ENCODE peak calls at places on chromosomes 1 and 21, in eight cellular contexts. J is nephron progenitor cell, P is K562, A is left lung, R is AG09309, D is fibroblast of pulmonary artery, X is endothelial cell, M is HFF-Myc. W is an unnamed sample.

GRCh38 chr1:2136836-2137235 is 57.7 kb downstream of the FAAP20 start:
- DNase-seq in J (no peak), P (no peak), A (peak), R (no peak), D (no peak), X (no peak), M (no peak), W (no peak)

GRCh38 chr1:202216691-202217090 is 23.1 kb downstream of the LGR6 start:
- DNase-seq in J (no peak), P (no peak), A (no peak), R (no peak), D (no peak), X (no peak), M (no peak), W (no peak)

GRCh38 chr1:43668956-43669355 is 19.0 kb downstream of the KDM4A start:
- DNase-seq in J (no peak), P (no peak), A (no peak), R (no peak), D (peak), X (no peak), M (no peak), W (peak)

GRCh38 chr1:209389258-209389657 is 194.3 kb upstream of the CAMK1G start:
- DNase-seq in J (no peak), P (no peak), A (no peak), R (no peak), D (peak), X (no peak), M (peak), W (peak)

GRCh38 chr1:53545663-53546408 is 86.6 kb downstream of the DMRTB1 start:
- DNase-seq in J (peak), P (no peak), A (peak), R (no peak), D (no peak), X (no peak), M (no peak), W (peak)

GRCh38 chr1:54407957-54408700 is 1.9 kb upstream of the SSBP3 start:
- DNase-seq in J (no peak), P (peak), A (no peak), R (peak), D (peak), X (no peak), M (peak), W (peak)

GRCh38 chr1:40876436-40876761 is 14.2 kb upstream of the CITED4 start:
- DNase-seq in J (no peak), P (peak), A (no peak), R (no peak), D (no peak), X (no peak), M (no peak), W (no peak)

GRCh38 chr1:174700314-174700713 is 252.6 kb downstream of the GPR52 start:
- DNase-seq in J (no peak), P (no peak), A (no peak), R (no peak), D (no peak), X (no peak), M (no peak), W (no peak)

GRCh38 chr1:206905295-206906164 is 8.3 kb downstream of the IL24 start:
- DNase-seq in J (no peak), P (no peak), A (no peak), R (peak), D (peak), X (no peak), M (peak), W (peak)

GRCh38 chr1:3510136-3510955 is 55.9 kb downstream of the ARHGEF16 start:
- DNase-seq in J (no peak), P (no peak), A (no peak), R (no peak), D (no peak), X (no peak), M (no peak), W (no peak)

DNA sequence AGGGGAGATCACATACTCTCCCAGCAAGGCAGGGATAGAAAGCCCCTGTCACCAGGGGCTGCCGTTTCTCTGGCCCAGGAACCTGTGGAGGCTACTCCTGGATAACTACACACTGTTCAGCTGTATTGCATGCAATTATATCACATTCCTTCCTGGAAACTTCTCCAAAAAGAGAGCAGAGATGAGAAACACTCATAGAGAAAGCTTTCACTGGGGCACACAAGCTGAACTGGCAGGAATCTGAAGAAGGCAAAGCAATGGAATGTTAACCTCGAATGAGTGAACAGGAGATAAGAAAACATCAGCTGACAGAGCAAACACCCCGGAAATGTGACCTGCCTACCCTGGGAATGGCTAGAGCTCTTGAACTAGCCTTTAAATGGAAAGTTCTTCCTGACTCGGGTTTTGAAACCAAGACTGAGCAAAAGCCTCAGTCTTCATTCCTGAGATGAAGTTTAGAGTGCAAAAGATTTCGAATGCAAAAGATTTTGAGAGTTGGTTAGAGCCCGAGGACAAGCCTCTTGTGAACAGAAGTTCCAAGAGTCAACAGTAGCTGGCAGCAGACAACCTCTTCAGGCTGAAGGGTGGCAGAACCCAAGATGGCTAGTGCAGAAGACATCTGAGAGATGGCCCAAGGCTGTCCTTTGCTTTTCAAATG is 32.3 kb downstream of the CCN1 start:
- DNase-seq in J (no peak), P (peak), A (no peak), R (peak), D (peak), X (no peak), M (no peak), W (peak)
- TF ChIP-seq CTCF in J (peak), P (peak), A (no peak), R (peak), D (peak), X (no peak), M (peak), W (peak)

DNA sequence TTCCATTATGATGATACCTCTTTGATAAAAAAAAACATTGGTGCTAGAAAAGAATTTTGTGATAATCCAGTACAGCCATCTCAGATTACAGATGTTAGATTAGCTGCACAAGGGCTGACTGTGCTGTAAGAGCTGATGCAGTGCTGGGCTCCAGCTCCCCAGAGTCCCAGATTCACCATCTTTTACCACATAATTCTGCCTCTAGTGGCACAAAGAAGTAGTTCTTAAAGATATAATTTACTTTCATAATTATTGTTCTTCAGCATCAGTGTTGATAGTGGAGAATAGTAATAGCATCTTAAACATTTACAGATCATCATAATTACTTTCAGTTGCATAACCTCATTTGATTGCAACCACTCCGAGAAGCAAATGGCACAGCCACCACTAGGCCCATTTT is 262.1 kb downstream of the BRINP2 start:
- DNase-seq in J (no peak), P (no peak), A (no peak), R (no peak), D (peak), X (no peak), M (no peak), W (peak)
- TF ChIP-seq CTCF in J (peak), P (no peak), A (no peak), R (peak), D (peak), X (peak), M (no peak), W (peak)

DNA sequence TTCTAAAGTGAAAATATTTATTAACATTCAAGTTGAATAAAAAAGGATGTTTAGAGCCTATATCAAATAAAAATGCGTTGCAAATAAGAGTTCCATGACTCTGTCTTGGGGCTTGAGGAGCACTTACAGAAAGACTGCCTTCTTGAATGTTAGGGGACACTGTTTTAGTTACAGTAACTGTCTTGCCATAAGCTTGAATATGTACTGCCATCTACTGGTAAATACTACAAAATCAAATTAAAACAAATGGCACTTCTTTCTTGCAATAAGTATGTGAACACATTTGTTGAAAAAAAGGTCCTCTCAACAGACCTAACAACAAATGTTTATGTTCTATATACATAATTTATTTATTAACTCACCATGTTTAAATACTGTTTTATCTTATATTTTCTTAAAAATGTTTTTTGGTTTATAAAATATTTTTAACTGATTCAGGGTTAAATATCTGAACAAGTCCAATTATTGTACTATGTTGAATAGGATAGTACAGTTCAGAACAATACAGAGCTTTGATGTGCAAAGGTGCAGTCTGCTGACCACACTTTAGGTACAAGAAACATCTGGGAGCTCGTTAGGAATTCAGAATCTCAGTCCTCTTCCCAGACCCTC is 199.5 kb downstream of the LRRIQ3 start:
- DNase-seq in J (no peak), P (no peak), A (no peak), R (peak), D (peak), X (no peak), M (peak), W (peak)
- TF ChIP-seq CTCF in J (peak), P (no peak), A (peak), R (peak), D (peak), X (peak), M (no peak), W (peak)

GRCh38 chr21:42840411-42841155 is 38.8 kb downstream of the WDR4 start:
- DNase-seq in J (no peak), P (peak), A (no peak), R (no peak), D (no peak), X (no peak), M (no peak), W (no peak)

GRCh38 chr21:42841156-42841915 is 38.0 kb downstream of the WDR4 start:
- DNase-seq in J (no peak), P (peak), A (peak), R (no peak), D (no peak), X (no peak), M (no peak), W (no peak)

GRCh38 chr21:42836767-42837301 is 42.5 kb downstream of the WDR4 start:
- DNase-seq in J (no peak), P (peak), A (no peak), R (no peak), D (no peak), X (no peak), M (no peak), W (no peak)

GRCh38 chr21:42837421-42838211 is 41.7 kb downstream of the WDR4 start:
- DNase-seq in J (no peak), P (peak), A (no peak), R (no peak), D (no peak), X (no peak), M (no peak), W (no peak)

GRCh38 chr21:42839271-42840231 is 39.8 kb downstream of the WDR4 start:
- DNase-seq in J (no peak), P (peak), A (no peak), R (no peak), D (no peak), X (no peak), M (no peak), W (no peak)
- TF ChIP-seq CTCF in J (no peak), P (no peak), A (no peak), R (no peak), D (no peak), X (no peak), M (no peak), W (no peak)

GRCh38 chr1:45508295-45509151 is 8.4 kb downstream of the MMACHC start:
- DNase-seq in J (no peak), P (peak), A (no peak), R (no peak), D (peak), X (no peak), M (no peak), W (peak)
- TF ChIP-seq CTCF in J (no peak), P (peak), A (peak), R (peak), D (peak), X (no peak), M (peak), W (peak)

DNA sequence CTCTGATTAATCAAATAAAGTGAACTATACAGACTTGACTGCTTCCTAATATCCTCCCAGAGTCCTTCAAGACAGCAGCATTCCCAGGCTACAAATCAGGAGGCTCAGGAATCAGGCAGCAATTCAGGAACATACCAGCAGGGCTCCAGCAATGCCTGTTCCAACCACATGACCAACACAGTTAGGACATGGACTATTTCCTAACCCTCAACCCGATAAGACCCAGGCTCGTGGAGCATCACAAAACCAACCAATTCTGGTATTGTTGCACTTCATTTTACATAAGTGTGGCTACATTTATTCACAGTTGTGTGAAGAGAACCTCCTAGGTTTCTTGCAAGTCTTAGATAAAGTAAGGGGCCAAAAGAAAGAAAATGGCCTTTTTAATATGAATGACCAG is 546.2 kb upstream of the ADGRL2 start:
- DNase-seq in J (no peak), P (no peak), A (no peak), R (no peak), D (peak), X (peak), M (no peak), W (peak)
- TF ChIP-seq CTCF in J (peak), P (no peak), A (no peak), R (no peak), D (peak), X (peak), M (peak), W (peak)

GRCh38 chr1:16960560-16961296 is 19.7 kb downstream of the MFAP2 start:
- DNase-seq in J (peak), P (peak), A (peak), R (no peak), D (peak), X (peak), M (no peak), W (peak)
- TF ChIP-seq CTCF in J (peak), P (peak), A (peak), R (peak), D (peak), X (peak), M (peak), W (peak)

GRCh38 chr1:166789286-166789685 is 50.0 kb upstream of the POGK start:
- DNase-seq in J (no peak), P (no peak), A (no peak), R (no peak), D (no peak), X (no peak), M (no peak), W (no peak)

DNA sequence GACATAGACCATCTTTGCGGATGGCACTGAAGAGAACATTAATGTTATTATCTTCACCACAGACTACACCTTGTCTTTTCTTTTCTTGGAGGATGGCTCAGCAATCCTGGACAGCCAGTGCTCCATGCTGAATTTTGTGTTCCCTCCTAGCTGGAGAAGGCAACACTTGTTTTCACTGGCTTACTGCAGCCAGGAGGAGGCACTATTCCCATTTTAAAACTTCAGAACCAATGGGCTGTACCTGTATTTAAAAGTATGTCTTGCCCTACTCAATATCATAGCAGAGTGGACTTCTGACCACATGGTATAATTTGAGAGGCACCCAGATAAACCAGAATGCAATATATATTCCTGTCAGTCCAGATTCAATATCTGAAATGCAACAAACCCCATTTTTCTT is 53.3 kb upstream of the POGK start:
- DNase-seq in J (no peak), P (peak), A (no peak), R (no peak), D (no peak), X (no peak), M (no peak), W (no peak)
- TF ChIP-seq CTCF in J (no peak), P (peak), A (no peak), R (no peak), D (no peak), X (no peak), M (no peak), W (no peak)

GRCh38 chr1:225525377-225525776 is 97.5 kb upstream of the LBR start:
- DNase-seq in J (no peak), P (no peak), A (peak), R (no peak), D (no peak), X (no peak), M (no peak), W (no peak)

GRCh38 chr1:225524570-225524969 is 96.7 kb upstream of the LBR start:
- DNase-seq in J (no peak), P (no peak), A (no peak), R (no peak), D (no peak), X (no peak), M (no peak), W (no peak)

GRCh38 chr1:225526878-225527277 is 99.0 kb upstream of the LBR start:
- DNase-seq in J (no peak), P (no peak), A (no peak), R (no peak), D (no peak), X (no peak), M (no peak), W (no peak)

GRCh38 chr1:225529726-225530125 is 101.9 kb upstream of the LBR start:
- DNase-seq in J (no peak), P (no peak), A (no peak), R (no peak), D (no peak), X (no peak), M (no peak), W (no peak)

GRCh38 chr1:225527575-225527974 is 99.7 kb upstream of the LBR start:
- DNase-seq in J (no peak), P (no peak), A (no peak), R (no peak), D (no peak), X (no peak), M (no peak), W (no peak)
- TF ChIP-seq CTCF in J (no peak), P (no peak), A (no peak), R (no peak), D (no peak), X (no peak), M (no peak), W (no peak)

W was measured in fibroblast of mammary gland.